ENCODE peak calls at places on chromosomes 4 and X, in seven cellular contexts. W, H, D, F, M, N and Y are unnamed samples.
A peak's percentile ranks its signal among the peaks of the same experiment; 100 is the strongest.

GRCh38 chrX:49106930-49107329 is 16.6 kb downstream of the GPKOW start:
- DNase-seq in M (peak; percentile 27), N (no peak), W (no peak), F (no peak), H (no peak), D (no peak), Y (peak; percentile 39)

GRCh38 chr4:142752331-142752830 is 93.7 kb downstream of the INPP4B start:
- DNase-seq in D (no peak), F (no peak), H (no peak), W (no peak), M (no peak), N (no peak), Y (no peak)

GRCh38 chrX:41588271-41588670 is 100.5 kb upstream of the GPR34 start:
- DNase-seq in W (no peak), D (no peak), N (no peak), H (no peak), M (no peak), F (no peak), Y (no peak)

GRCh38 chrX:13094374-13094773 is 50.0 kb upstream of the FAM9C start:
- DNase-seq in W (no peak), F (no peak), D (no peak), N (no peak), H (no peak), M (no peak), Y (no peak)

GRCh38 chrX:100478714-100479113 is 68.6 kb upstream of the PCDH19 start:
- DNase-seq in M (no peak), H (no peak), W (peak; percentile 15), D (no peak), N (no peak), F (no peak), Y (no peak)

GRCh38 chr4:42490015-42490414 is 92.7 kb downstream of the SHISA3 start:
- DNase-seq in D (no peak), W (no peak), M (no peak), H (no peak), N (no peak), F (no peak), Y (no peak)

GRCh38 chr4:113504422-113504821 is 257.1 kb downstream of the CAMK2D start:
- DNase-seq in F (no peak), N (no peak), H (no peak), M (no peak), W (no peak), D (no peak), Y (no peak)

GRCh38 chr4:118360101-118360500 is 7.3 kb upstream of the PRSS12 start:
- DNase-seq in H (no peak), N (no peak), F (no peak), W (no peak), D (no peak), M (no peak), Y (no peak)

GRCh38 chr4:71584654-71585053 is 199.2 kb downstream of the GC start:
- DNase-seq in H (no peak), M (no peak), D (no peak), F (no peak), W (no peak), N (no peak), Y (no peak)

GRCh38 chr4:124710911-124711310 is 1.6 kb downstream of the ANKRD50 start:
- DNase-seq in H (no peak), F (no peak), N (no peak), D (no peak), M (peak; percentile 23), W (peak; percentile 25), Y (no peak)

GRCh38 chr4:117135634-117136354 is 50.4 kb upstream of the TRAM1L1 start:
- DNase-seq in W (no peak), D (no peak), N (no peak), H (no peak), F (no peak), M (no peak), Y (no peak)

DNA sequence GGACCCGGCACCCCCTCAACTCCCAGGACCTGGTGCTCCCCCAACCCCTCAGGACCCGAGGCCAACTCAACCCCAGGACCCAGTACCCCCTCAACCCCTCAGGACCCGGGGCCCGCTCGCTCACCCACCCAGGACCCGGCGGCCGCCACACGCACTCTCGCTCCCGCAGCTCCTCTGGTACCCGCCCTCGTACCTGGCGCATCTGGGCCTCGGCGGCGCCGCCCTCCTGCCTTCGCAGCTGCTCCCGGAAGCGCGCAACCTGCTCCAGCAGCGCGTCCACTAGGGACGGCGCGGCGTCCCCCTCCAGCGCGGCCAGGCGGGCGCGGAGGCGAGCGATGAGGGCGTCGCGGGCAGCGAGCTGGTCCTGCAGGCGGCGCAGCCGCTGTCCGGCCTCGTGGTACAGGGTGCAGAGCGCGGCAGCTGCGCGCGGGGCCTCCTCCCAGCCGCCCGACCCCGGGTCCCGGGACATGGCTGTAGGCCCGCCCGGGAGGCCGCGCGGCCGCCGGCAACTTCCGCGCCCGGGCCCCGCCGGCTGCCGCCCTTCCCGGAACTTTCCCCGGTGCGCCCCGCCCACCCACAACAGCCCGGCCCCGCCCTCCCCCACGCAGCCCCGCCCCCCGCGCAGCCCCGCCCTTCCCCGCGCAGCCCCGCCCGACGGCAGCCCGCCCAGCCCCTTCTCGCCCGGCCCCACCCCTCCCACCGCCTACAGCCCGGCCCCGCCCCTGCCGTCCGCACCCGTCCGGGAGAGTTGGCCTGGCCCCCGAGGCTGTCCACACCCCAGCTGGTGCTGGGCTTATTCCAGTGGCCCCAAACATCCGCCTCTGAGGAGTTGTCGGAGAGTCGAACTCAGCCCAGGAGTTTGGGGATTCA is at the start of gene TNIP2:
- DNase-seq in D (peak; percentile 92), M (peak; percentile 88), N (peak; percentile 95), F (peak; percentile 84), W (peak; percentile 90), H (peak; percentile 84), Y (peak; percentile 81)
- H3K27ac ChIP-seq in D (peak within 1 kb of the TSS; percentile 86), M (peak within 1 kb of the TSS; percentile 70), N (peak within 1 kb of the TSS; percentile 32), F (peak within 1 kb of the TSS; percentile 61), W (peak within 1 kb of the TSS; percentile 88), H (peak within 1 kb of the TSS; percentile 75), Y (peak within 1 kb of the TSS; percentile 59)

GRCh38 chr4:134948110-134948642 is 746.6 kb upstream of the PABPC4L start:
- DNase-seq in M (no peak), F (no peak), W (no peak), H (no peak), D (no peak), N (peak; percentile 69), Y (no peak)
- H3K4me1 ChIP-seq in M (no peaks in the 10 kb centered on the region), F (no peaks in the 10 kb centered on the region), W (no peaks in the 10 kb centered on the region), H (no peaks in the 10 kb centered on the region), D (no peaks in the 10 kb centered on the region), N (no peaks in the 10 kb centered on the region), Y (no peaks in the 10 kb centered on the region)

GRCh38 chrX:130167040-130167439 is 1.4 kb upstream of the AIFM1 start:
- DNase-seq in W (no peak), H (no peak), M (no peak), F (no peak), N (no peak), D (no peak), Y (no peak)
- H3K27ac ChIP-seq in W (no peak overlapping the region), H (peak overlapping the region; percentile 86), M (no peak overlapping the region), F (peak overlapping the region; percentile 63), N (no peak overlapping the region), D (no peak overlapping the region), Y (no peak overlapping the region)

GRCh38 chr4:10106421-10107039 is 10.1 kb downstream of the WDR1 start:
- DNase-seq in M (peak; percentile 86), W (peak; percentile 62), H (peak; percentile 96), F (peak; percentile 84), D (no peak), N (peak; percentile 90), Y (no peak)

GRCh38 chr4:10104991-10105276 is 11.7 kb downstream of the WDR1 start:
- DNase-seq in D (no peak), F (no peak), M (no peak), N (no peak), W (no peak), H (no peak), Y (no peak)

GRCh38 chr4:10107111-10108091 is 9.2 kb downstream of the WDR1 start:
- DNase-seq in F (no peak), H (no peak), N (no peak), D (no peak), M (no peak), W (no peak), Y (no peak)

GRCh38 chr4:10105421-10105820 is 11.2 kb downstream of the WDR1 start:
- DNase-seq in F (no peak), H (no peak), D (no peak), M (no peak), W (no peak), N (no peak), Y (no peak)

GRCh38 chr4:10105920-10106319 is 10.7 kb downstream of the WDR1 start:
- DNase-seq in M (no peak), D (no peak), W (no peak), F (no peak), H (no peak), N (no peak), Y (no peak)
- H3K4me1 ChIP-seq in M (peaks cover 16% of the 10 kb centered on the region), D (peaks cover 85% of the 10 kb centered on the region), W (peaks cover 100% of the 10 kb centered on the region), F (peaks cover 100% of the 10 kb centered on the region), H (peaks cover 100% of the 10 kb centered on the region), N (peaks cover 24% of the 10 kb centered on the region), Y (no peaks in the 10 kb centered on the region)

GRCh38 chr4:10018818-10019438 is 2.4 kb downstream of the SLC2A9 start:
- DNase-seq in H (peak; percentile 95), W (peak; percentile 99), F (peak; percentile 95), D (peak; percentile 98), M (peak; percentile 98), N (peak; percentile 99), Y (peak; percentile 94)
- H3K27ac ChIP-seq in H (peak overlapping the region; percentile 80), W (peak overlapping the region; percentile 88), F (peak overlapping the region; percentile 64), D (peak overlapping the region; percentile 90), M (peak overlapping the region; percentile 79), N (peak overlapping the region; percentile 56), Y (peak overlapping the region; percentile 77)